ENCODE peak calls at places on chromosomes 6 and 20, in four cellular contexts. One of them, this sample, is unnamed.
A peak's percentile ranks its signal among the peaks of the same experiment; 100 is the strongest.

GRCh38 chr6:166477647-166478365 is 95.1 kb upstream of the MPC1 start:
- DNase-seq in head of caudate nucleus: no peak
- DNase-seq in sigmoid colon: no peak
- DNase-seq in HT-29: no peak
- DNase-seq in this sample: no peak

GRCh38 chr6:136523196-136523595 is 27.0 kb downstream of the MAP7 start:
- DNase-seq in head of caudate nucleus: no peak
- DNase-seq in sigmoid colon: no peak
- DNase-seq in HT-29: no peak
- DNase-seq in this sample: no peak

GRCh38 chr20:10673831-10674683 is at the start of gene JAG1:
- DNase-seq in head of caudate nucleus: peak; percentile 96
- DNase-seq in sigmoid colon: peak; percentile 98
- DNase-seq in HT-29: peak; percentile 97
- DNase-seq in this sample: peak; percentile 98

GRCh38 chr6:89566930-89567634 is 71.5 kb downstream of the LYRM2 start:
- DNase-seq in head of caudate nucleus: peak; percentile 38
- DNase-seq in sigmoid colon: no peak
- DNase-seq in HT-29: no peak
- DNase-seq in this sample: no peak

GRCh38 chr20:36092424-36093024 is 62.0 kb upstream of the EPB41L1 start:
- DNase-seq in head of caudate nucleus: peak; percentile 48
- DNase-seq in sigmoid colon: no peak
- DNase-seq in HT-29: peak; percentile 61
- DNase-seq in this sample: peak; percentile 53

GRCh38 chr20:58810116-58810878 is 40.4 kb downstream of the GNAS-AS1 start:
- DNase-seq in head of caudate nucleus: no peak
- DNase-seq in sigmoid colon: no peak
- DNase-seq in HT-29: no peak
- DNase-seq in this sample: no peak

GRCh38 chr6:44264154-44265002 is 973 bp downstream of the NFKBIE start:
- DNase-seq in head of caudate nucleus: no peak
- DNase-seq in sigmoid colon: no peak
- DNase-seq in HT-29: no peak
- DNase-seq in this sample: peak; percentile 56

GRCh38 chr6:148385379-148385778 is 42.7 kb downstream of the SASH1 start:
- DNase-seq in head of caudate nucleus: no peak
- DNase-seq in sigmoid colon: no peak
- DNase-seq in HT-29: no peak
- DNase-seq in this sample: no peak

GRCh38 chr6:122207794-122208193 is 191.7 kb upstream of the HSF2 start:
- DNase-seq in head of caudate nucleus: no peak
- DNase-seq in sigmoid colon: no peak
- DNase-seq in HT-29: no peak
- DNase-seq in this sample: no peak

This sample was measured in stomach.